ENCODE peak calls at places on chromosomes 11 and 22, in ten cellular contexts. Q is suprapubic skin, G is lower leg skin, H is RWPE2, I is body of pancreas, N is astrocyte of the spinal cord, U is fibroblast of lung, P is neural progenitor cell, J is stomach, A is Peyer's patch. L is an unnamed sample.
A peak's percentile ranks its signal among the peaks of the same experiment; 100 is the strongest.

GRCh38 chr11:111422494-111423249 is 43.6 kb upstream of the POU2AF1 start:
- DNase-seq in P (peak; percentile 85), Q (no peak), A (peak; percentile 79), H (no peak), U (peak; percentile 37), N (peak; percentile 23), G (peak; percentile 85), I (peak; percentile 69), J (peak; percentile 79), L (no peak)

GRCh38 chr11:1289211-1289935 is 20.1 kb downstream of the TOLLIP start:
- DNase-seq in P (no peak), A (no peak), H (no peak), Q (no peak), U (no peak), I (no peak), N (no peak), J (no peak), G (no peak), L (no peak)

GRCh38 chr11:124108158-124108557 is 7.1 kb upstream of the VWA5A start:
- DNase-seq in H (no peak), A (no peak), I (peak; percentile 14), J (no peak), P (peak; percentile 34), G (no peak), Q (no peak), N (peak; percentile 55), U (peak; percentile 28), L (no peak)

GRCh38 chr11:128437137-128437536 is 150.2 kb downstream of the ETS1 start:
- DNase-seq in H (no peak), I (no peak), P (no peak), U (peak; percentile 74), G (no peak), N (peak; percentile 61), Q (no peak), A (no peak), J (no peak), L (no peak)

GRCh38 chr11:67642490-67643120 is 3.0 kb upstream of the TBX10 start:
- DNase-seq in I (no peak), J (no peak), G (no peak), H (peak; percentile 47), Q (no peak), N (no peak), U (no peak), A (no peak), P (no peak), L (no peak)

GRCh38 chr11:41532413-41532812 is 73.0 kb upstream of the LRRC4C start:
- DNase-seq in G (no peak), H (no peak), J (no peak), I (no peak), N (no peak), P (no peak), A (no peak), Q (no peak), U (no peak), L (no peak)

GRCh38 chr22:29702025-29702930 is 17.5 kb upstream of the CABP7 start:
- DNase-seq in A (no peak), Q (no peak), P (peak; percentile 58), I (no peak), H (no peak), U (no peak), J (no peak), G (no peak), N (no peak), L (no peak)

GRCh38 chr11:44257338-44258189 is 52.4 kb downstream of the ALX4 start:
- DNase-seq in Q (no peak), N (peak; percentile 23), U (no peak), H (no peak), I (no peak), G (peak; percentile 37), P (no peak), J (peak; percentile 19), A (no peak), L (no peak)

GRCh38 chr11:287821-288327 is 1.1 kb upstream of the PGGHG start:
- DNase-seq in G (peak; percentile 85), N (no peak), U (no peak), P (peak; percentile 1), A (peak; percentile 53), H (peak; percentile 60), Q (peak; percentile 77), I (no peak), J (no peak), L (peak; percentile 90)

GRCh38 chr22:26169312-26170111 is at the start of gene SEZ6L:
- DNase-seq in P (peak; percentile 80), Q (peak; percentile 76), N (no peak), G (no peak), U (peak; percentile 7), H (no peak), A (no peak), I (peak; percentile 13), J (no peak), L (no peak)

GRCh38 chr11:44180107-44180506 is 84.6 kb downstream of the EXT2 start:
- DNase-seq in I (no peak), A (no peak), Q (no peak), U (no peak), J (no peak), N (no peak), G (no peak), P (no peak), H (no peak), L (no peak)

GRCh38 chr11:14411818-14412217 is 52.8 kb upstream of the RRAS2 start:
- DNase-seq in I (peak; percentile 30), A (no peak), G (peak; percentile 88), P (no peak), U (peak; percentile 82), Q (peak; percentile 81), H (peak; percentile 74), N (peak; percentile 49), J (no peak), L (no peak)

DNA sequence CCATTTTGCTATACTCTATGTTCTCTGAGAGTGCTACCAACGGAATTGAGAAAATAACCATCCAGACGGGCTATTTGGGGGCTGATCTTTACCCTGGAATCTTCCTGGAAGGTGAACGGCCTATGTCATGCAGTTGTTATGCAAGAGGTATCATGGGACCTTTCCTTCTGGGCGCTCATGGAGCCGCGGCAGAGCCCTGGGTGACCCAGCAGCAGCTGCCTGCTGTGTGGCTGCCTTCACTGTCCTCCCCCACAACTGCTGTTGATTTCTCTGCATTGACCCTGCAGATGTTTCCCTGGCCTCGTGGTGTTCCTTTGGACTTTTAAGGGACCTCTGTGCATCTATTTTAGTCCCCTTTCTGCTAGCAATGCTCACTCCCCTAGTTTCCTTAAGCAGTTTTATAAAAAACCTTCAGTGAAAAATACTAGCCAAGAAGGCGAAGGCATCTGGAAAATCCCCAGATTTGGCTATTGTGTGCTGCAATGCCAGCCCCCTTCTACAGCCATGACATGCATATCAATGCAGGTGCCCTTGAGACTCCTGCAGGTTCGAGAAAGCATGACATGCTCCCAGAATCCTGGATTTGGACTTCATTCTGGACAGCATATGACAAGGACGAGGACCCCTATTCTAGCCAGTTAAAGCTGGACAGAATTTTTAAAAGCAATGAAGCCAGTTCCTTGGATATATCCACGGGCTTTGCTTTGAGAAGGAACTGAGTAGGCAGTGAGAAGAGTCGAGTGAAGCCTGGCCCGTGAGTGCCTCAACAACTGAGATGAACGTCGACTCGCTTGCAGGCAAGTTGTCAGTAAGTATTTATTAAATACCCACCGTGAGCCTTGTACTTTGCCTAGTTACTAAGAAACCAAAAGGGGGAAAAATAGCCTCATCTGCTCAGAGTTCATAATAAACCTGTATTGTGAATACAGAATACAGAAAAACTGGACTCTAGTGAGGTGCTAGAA is at the start of gene SLC25A18:
- DNase-seq in G (no peak), J (no peak), N (no peak), P (peak; percentile 43), H (no peak), U (peak; percentile 30), I (peak; percentile 40), A (no peak), Q (no peak), L (no peak)
- TF ChIP-seq CTCF in G (no peak), J (no peak), N (peak; percentile 18), P (peak; percentile 29), H (no peak), U (no peak), I (no peak), A (no peak), Q (no peak), L (peak; percentile 15)

GRCh38 chr11:108958446-108959123 is 293.7 kb downstream of the DDX10 start:
- DNase-seq in N (peak; percentile 68), Q (no peak), H (no peak), P (no peak), G (no peak), J (no peak), A (no peak), I (no peak), U (peak; percentile 74), L (no peak)
- TF ChIP-seq CTCF in N (no peak), Q (no peak), H (peak; percentile 32), P (no peak), G (no peak), J (no peak), A (no peak), I (no peak), U (peak; percentile 10), L (peak; percentile 61)

GRCh38 chr11:33984682-33985389 is 66.7 kb upstream of the CAPRIN1 start:
- DNase-seq in U (no peak), I (no peak), H (no peak), N (no peak), Q (no peak), P (no peak), J (no peak), A (no peak), G (no peak), L (no peak)
- TF ChIP-seq CTCF in U (peak; percentile 15), I (no peak), H (no peak), N (peak; percentile 14), Q (no peak), P (peak; percentile 5), J (no peak), A (no peak), G (no peak), L (peak; percentile 60)

GRCh38 chr11:12246169-12246568 is 131.2 kb upstream of the PARVA start:
- DNase-seq in G (no peak), A (no peak), N (no peak), J (no peak), H (no peak), Q (no peak), I (no peak), P (no peak), U (no peak), L (no peak)

GRCh38 chr11:12244156-12244555 is 133.2 kb upstream of the PARVA start:
- DNase-seq in G (no peak), U (no peak), J (no peak), N (no peak), A (no peak), Q (no peak), I (no peak), H (no peak), P (no peak), L (no peak)

GRCh38 chr11:12246989-12247388 is 130.4 kb upstream of the PARVA start:
- DNase-seq in U (no peak), H (no peak), N (no peak), Q (no peak), P (no peak), A (no peak), G (no peak), J (no peak), I (no peak), L (no peak)

GRCh38 chr11:12245091-12245490 is 132.3 kb upstream of the PARVA start:
- DNase-seq in P (no peak), N (no peak), Q (no peak), H (no peak), J (no peak), G (no peak), U (peak; percentile 31), I (no peak), A (no peak), L (no peak)

DNA sequence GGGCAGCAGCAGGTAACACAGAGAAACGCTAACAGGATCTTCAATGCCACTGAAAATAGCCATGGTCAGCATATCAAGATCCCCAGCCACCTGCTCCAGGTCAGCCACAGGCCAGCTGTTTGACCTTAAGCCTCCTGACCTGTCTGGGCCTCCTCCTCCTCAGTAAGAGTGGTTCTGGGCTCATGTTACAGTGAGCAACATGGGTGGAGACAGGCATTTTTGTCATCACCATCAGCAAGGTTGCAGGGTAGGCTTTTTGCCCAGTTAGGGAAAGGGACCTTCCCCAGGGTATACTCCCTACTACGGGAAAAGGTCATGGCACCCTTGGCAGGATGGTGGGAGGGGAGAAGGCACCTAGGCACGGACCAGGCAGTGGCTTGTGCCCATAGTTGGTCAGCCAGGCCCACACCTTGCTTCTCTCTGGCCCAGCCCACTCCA is 131.8 kb upstream of the PARVA start:
- DNase-seq in I (peak; percentile 46), G (no peak), H (no peak), N (no peak), U (no peak), A (no peak), J (peak; percentile 40), P (no peak), Q (no peak), L (no peak)
- TF ChIP-seq CTCF in I (no peak), G (no peak), H (no peak), N (no peak), U (no peak), A (no peak), J (no peak), P (no peak), Q (no peak), L (no peak)

L was measured in chondrocyte.